ENCODE peak calls at places on chromosomes 5 and 9, in four cellular contexts. Y, O, K and A are unnamed samples.

GRCh38 chr5:8848997-8849585 is 696.8 kb downstream of the SEMA5A start:
- DNase-seq in O (no peak), Y (peak; percentile 89), K (no peak), A (no peak)

GRCh38 chr5:163758283-163758711 is 252.9 kb downstream of the MAT2B start:
- DNase-seq in K (no peak), O (no peak), Y (peak; percentile 41), A (no peak)

GRCh38 chr9:105103776-105104175 is 140.7 kb upstream of the SLC44A1 start:
- DNase-seq in O (no peak), Y (peak; percentile 33), K (no peak), A (no peak)

GRCh38 chr9:120989065-120989464 is 61.0 kb downstream of the C5 start:
- DNase-seq in Y (no peak), O (no peak), K (no peak), A (no peak)

GRCh38 chr9:69027355-69028097 is 8.0 kb upstream of the FXN start:
- DNase-seq in Y (peak; percentile 45), K (no peak), O (no peak), A (no peak)

GRCh38 chr5:94524841-94525697 is 93.3 kb downstream of the KIAA0825 start:
- DNase-seq in Y (peak; percentile 30), O (no peak), K (no peak), A (no peak)

GRCh38 chr5:106380736-106381135 is 1290.0 kb downstream of the EFNA5 start:
- DNase-seq in Y (peak; percentile 85), K (no peak), O (no peak), A (no peak)

GRCh38 chr9:74803366-74804017 is 84.2 kb downstream of the TRPM6 start:
- DNase-seq in K (no peak), Y (no peak), O (no peak), A (no peak)

GRCh38 chr9:87184956-87185642 is 237.8 kb upstream of the GAS1 start:
- DNase-seq in O (no peak), Y (peak; percentile 37), K (no peak), A (no peak)

GRCh38 chr9:137200311-137201204 is at the start of gene TPRN:
- DNase-seq in Y (peak; percentile 98), O (peak; percentile 100), K (peak; percentile 100), A (peak; percentile 100)

GRCh38 chr9:137201205-137201868 is 796 bp upstream of the TPRN start:
- DNase-seq in O (no peak), K (no peak), Y (no peak), A (no peak)

GRCh38 chr9:137202966-137203365 is 2.4 kb upstream of the TPRN start:
- DNase-seq in O (no peak), K (no peak), Y (no peak), A (no peak)

GRCh38 chr9:137205126-137206069 is at the start of the genes NDOR1 and TMEM203:
- DNase-seq in Y (peak; percentile 77), O (peak; percentile 94), K (peak; percentile 94), A (peak; percentile 91)

DNA sequence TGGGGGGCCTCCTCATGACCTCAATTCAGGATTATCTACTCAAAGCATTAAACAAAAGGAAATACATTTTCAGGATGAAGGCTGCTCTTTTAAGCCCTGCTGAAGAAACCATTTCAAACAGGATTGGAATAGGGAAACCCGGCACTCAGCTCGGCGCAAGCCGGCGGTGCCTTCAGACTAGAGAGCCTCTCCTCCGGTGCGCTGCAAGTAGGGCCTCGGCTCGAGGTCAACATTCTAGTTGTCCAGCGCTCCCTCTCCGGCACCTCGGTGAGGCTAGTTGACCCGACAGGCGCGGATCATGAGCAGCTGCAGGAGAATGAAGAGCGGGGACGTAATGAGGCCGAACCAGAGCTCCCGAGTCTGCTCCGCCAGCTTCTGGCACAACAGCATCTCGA is 720 bp downstream of the TMEM203 start:
- DNase-seq in Y (no peak), O (peak; percentile 11), K (no peak), A (no peak)
- H3K27ac ChIP-seq in Y (peak overlapping the region; percentile 57), O (peak overlapping the region; percentile 84), K (peak overlapping the region; percentile 83), A (peak overlapping the region; percentile 41)

GRCh38 chr5:38782185-38782584 is 63.6 kb upstream of the OSMR start:
- DNase-seq in Y (no peak), K (no peak), O (no peak), A (no peak)
- H3K27ac ChIP-seq in Y (peak overlapping the region; percentile 73), K (peak overlapping the region; percentile 58), O (no peak overlapping the region), A (no peak overlapping the region)

GRCh38 chr9:106941901-106942300 is 78.9 kb downstream of the ZNF462 start:
- DNase-seq in Y (no peak), O (no peak), K (no peak), A (no peak)

GRCh38 chr9:106947501-106947900 is 84.5 kb downstream of the ZNF462 start:
- DNase-seq in O (no peak), K (no peak), Y (no peak), A (no peak)

GRCh38 chr9:106947097-106947496 is 84.1 kb downstream of the ZNF462 start:
- DNase-seq in O (no peak), Y (peak; percentile 25), K (no peak), A (no peak)

DNA sequence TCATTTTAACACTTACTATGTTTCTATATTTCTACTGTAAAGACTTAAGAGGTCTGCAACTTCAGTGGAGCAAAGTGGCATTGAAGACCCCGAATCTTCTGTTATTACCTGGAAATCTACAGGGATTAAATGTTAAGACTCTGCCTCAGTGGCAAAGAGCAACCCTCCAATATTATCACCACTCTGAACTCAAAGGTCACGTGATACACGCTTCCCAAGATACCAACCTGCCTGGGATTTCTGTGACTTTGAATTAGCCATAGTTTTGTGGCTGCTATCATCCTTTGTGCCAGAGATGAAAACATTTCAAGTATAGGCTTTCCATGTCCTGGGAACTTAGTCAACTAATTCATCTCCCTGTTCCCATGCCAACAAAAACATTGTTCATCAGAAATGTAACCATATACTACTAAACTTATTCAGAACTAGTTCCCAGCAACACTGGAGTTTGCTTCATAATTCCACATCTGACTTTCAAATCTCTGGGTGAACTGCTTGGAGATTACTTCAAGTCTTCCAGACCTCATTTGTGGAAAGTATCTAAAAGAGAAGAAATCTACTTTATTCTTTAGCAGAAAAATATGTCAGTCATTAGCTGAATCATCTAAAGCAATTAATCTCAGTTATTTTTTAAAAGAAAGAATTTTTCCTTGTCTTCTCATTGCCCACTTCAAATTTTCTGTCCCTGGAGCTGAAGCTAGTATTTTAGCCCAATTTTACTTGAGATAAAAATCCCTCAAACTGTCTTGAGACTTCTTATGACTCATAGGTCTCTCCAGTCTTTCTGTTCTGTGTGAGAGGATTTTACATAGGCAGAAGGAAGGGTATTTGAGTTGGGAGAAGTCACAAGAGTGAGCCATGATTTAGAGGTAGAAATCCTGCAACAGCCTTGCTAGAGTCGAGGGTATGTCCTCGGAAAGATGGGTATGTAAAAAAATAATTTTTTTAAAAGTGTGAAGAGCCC is 83.0 kb downstream of the ZNF462 start:
- DNase-seq in K (no peak), O (no peak), Y (peak; percentile 91), A (no peak)
- H3K27ac ChIP-seq in K (peak overlapping the region; percentile 6), O (peak overlapping the region; percentile 56), Y (no peak overlapping the region), A (no peak overlapping the region)

GRCh38 chr5:145855842-145856267 is 17.0 kb downstream of the GRXCR2 start:
- DNase-seq in K (no peak), O (no peak), Y (no peak), A (no peak)

GRCh38 chr5:145853952-145854351 is 18.8 kb upstream of the PRELID2 start:
- DNase-seq in Y (no peak), K (no peak), O (no peak), A (no peak)

GRCh38 chr5:145858929-145859328 is 13.9 kb downstream of the GRXCR2 start:
- DNase-seq in Y (peak; percentile 61), K (no peak), O (no peak), A (no peak)

GRCh38 chr5:145854651-145855258 is 18.1 kb downstream of the GRXCR2 start:
- DNase-seq in O (no peak), Y (peak; percentile 83), K (no peak), A (no peak)

GRCh38 chr5:145856285-145856818 is 16.5 kb downstream of the GRXCR2 start:
- DNase-seq in Y (peak; percentile 83), K (peak; percentile 79), O (peak; percentile 43), A (no peak)
- H3K27ac ChIP-seq in Y (peak overlapping the region; percentile 54), K (peak overlapping the region; percentile 78), O (peak overlapping the region; percentile 12), A (no peak overlapping the region)

DNA sequence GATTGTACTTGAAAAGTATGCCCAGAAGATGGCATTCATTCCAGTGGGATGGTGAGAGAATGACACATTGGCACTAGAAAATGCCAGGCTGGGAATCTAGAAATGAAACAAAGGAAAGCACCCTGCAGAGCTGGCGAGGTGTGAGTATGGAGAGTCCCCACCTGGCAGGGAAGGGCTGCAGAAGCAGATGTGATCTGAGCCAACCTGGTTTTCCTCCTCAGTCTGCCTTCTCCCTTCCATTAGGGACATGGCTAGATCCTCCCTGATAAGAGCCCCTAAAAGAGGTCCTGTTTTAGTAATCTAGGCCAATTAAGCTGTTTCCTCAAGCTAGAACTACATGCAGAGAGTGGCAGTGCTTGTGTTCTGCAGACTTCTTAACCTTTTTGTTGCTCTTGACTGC is 24.7 kb upstream of the TNFSF15 start:
- DNase-seq in O (no peak), Y (no peak), K (no peak), A (no peak)
- H3K27ac ChIP-seq in O (no peak overlapping the region), Y (no peak overlapping the region), K (no peak overlapping the region), A (no peak overlapping the region)

DNA sequence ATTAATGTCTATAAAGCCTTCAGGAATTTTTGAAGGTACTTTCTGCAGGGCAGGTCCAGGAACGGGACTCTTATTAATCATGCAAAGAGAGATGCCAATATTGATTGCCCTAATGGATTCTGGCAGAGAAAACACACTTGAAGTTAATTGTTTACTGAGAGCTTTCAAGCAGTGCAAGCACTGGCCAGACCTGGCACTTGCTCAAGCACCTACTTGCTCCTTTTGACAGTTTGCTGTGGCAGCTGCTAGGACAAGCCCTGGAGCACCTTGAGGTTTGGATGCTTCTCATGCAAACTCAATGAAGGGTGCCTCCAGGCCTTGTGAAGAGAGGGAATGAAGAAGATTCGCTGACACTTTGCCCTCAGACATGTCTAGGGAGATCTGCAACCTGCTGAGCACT is 88.7 kb upstream of the EQTN start:
- DNase-seq in K (no peak), O (no peak), Y (no peak), A (no peak)
- H3K27ac ChIP-seq in K (no peak overlapping the region), O (no peak overlapping the region), Y (no peak overlapping the region), A (peak overlapping the region; percentile 55)

DNA sequence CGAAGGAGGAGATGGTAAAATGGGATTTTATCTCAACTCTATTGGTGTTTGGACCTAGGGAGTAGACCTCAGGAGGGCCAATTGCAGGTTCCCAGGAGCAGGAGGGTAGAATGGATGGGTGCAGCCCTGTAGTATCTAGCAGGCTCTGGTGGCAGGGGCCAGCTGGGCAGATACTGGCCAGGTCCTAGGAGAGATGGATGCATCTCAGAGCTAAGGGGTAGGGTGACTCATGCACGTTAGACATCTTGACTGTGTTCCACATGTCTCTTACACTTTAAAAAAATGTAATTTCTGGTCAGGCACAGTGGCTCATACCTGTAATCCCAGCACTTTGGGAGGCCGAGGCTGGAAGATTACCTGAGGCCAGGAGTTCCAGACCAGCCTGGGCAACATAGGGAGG is 22.4 kb downstream of the PSD2 start:
- DNase-seq in O (no peak), Y (no peak), K (peak; percentile 3), A (peak; percentile 41)
- H3K27ac ChIP-seq in O (no peak overlapping the region), Y (no peak overlapping the region), K (no peak overlapping the region), A (no peak overlapping the region)

GRCh38 chr5:173670791-173671120 is 54.3 kb upstream of the BOD1 start:
- DNase-seq in Y (no peak), K (no peak), O (no peak), A (no peak)

GRCh38 chr5:173668910-173669309 is 52.5 kb upstream of the BOD1 start:
- DNase-seq in K (no peak), Y (no peak), O (no peak), A (no peak)

GRCh38 chr5:173670130-173670591 is 53.7 kb upstream of the BOD1 start:
- DNase-seq in Y (peak; percentile 29), O (no peak), K (no peak), A (no peak)

GRCh38 chr5:173668245-173668800 is 51.9 kb upstream of the BOD1 start:
- DNase-seq in K (no peak), O (no peak), Y (no peak), A (no peak)

GRCh38 chr5:173669483-173669882 is 53.0 kb upstream of the BOD1 start:
- DNase-seq in O (no peak), Y (no peak), K (no peak), A (no peak)
- H3K27ac ChIP-seq in O (no peak overlapping the region), Y (no peak overlapping the region), K (no peak overlapping the region), A (no peak overlapping the region)